ENCODE peak calls at places on chromosome 19, in eight cellular contexts. Z is right lobe of liver, M is Caco-2, V is OCI-LY7, L is cardiac fibroblast, B is transverse colon, U is heart right ventricle, D is osteoblast. J is an unnamed sample.

GRCh38 chr19:48627211-48627864 is 8.0 kb downstream of the SPHK2 start:
- DNase-seq in Z (no peak), M (peak), V (no peak), L (no peak), B (peak), U (no peak), D (peak), J (no peak)

GRCh38 chr19:1799695-1800342 is 12.3 kb downstream of the ATP8B3 start:
- DNase-seq in Z (no peak), M (no peak), V (no peak), L (no peak), B (no peak), U (no peak), D (no peak), J (no peak)

GRCh38 chr19:38049105-38049649 is 142.2 kb downstream of the SIPA1L3 start:
- DNase-seq in Z (no peak), M (no peak), V (peak), L (no peak), B (peak), U (no peak), D (peak), J (no peak)

GRCh38 chr19:20513179-20513934 is 52.2 kb downstream of the ZNF737 start:
- DNase-seq in Z (no peak), M (no peak), V (no peak), L (no peak), B (no peak), U (no peak), D (no peak), J (no peak)

GRCh38 chr19:40444181-40445005 is at the start of gene SERTAD3:
- DNase-seq in Z (peak), M (peak), V (peak), L (peak), B (peak), U (peak), D (peak), J (peak)

GRCh38 chr19:17296278-17296677 is 6.9 kb downstream of the ABHD8 start:
- DNase-seq in Z (no peak), M (no peak), V (no peak), L (no peak), B (no peak), U (no peak), D (peak), J (no peak)

GRCh38 chr19:49125025-49125731 is 5.8 kb downstream of the PPFIA3 start:
- DNase-seq in Z (no peak), M (peak), V (no peak), L (no peak), B (peak), U (no peak), D (peak), J (no peak)

GRCh38 chr19:14718522-14719113 is 28.8 kb downstream of the ZNF333 start:
- DNase-seq in Z (no peak), M (no peak), V (no peak), L (no peak), B (no peak), U (no peak), D (no peak), J (no peak)

GRCh38 chr19:53112286-53112685 is 9.1 kb upstream of the ZNF160 start:
- DNase-seq in Z (no peak), M (no peak), V (no peak), L (no peak), B (no peak), U (no peak), D (peak), J (no peak)

GRCh38 chr19:40613669-40614594 is 12.8 kb downstream of the LTBP4 start:
- DNase-seq in Z (peak), M (peak), V (peak), L (peak), B (peak), U (peak), D (peak), J (no peak)

DNA sequence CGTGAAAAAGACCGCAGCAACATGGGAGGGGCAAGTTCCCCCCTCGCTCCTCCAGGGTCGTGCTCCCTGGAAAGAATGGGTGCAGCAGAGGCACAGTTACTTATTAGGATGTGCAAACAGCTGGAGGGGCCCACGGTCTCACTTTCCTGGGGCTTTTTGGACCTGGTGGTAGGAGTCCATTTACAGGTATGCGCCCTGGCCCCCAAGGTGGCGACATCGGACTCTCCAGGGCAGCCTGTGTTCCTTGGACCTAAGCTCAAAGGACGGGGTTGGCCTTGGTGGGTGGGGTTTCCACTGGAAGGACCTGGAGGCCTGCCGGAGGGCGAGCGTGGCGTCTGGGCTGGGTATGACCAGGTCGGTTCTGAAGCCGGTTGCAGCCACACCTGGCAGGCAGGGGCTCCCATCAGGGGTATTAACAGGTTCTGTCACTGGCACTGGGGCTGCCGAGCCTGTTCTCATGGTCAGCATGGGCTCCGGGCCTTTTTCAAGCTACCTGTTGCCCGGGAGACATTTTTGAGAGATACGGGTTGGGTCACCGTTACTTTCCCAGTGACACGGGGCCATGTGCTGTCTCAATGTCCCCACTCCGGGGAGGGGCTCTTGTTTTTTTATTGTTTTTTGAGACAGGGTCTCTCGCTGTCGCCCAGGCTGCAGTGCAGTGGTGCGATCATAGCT is 5.9 kb downstream of the ZFR2 start:
- DNase-seq in Z (no peak), M (peak), V (no peak), L (no peak), B (no peak), U (no peak), D (peak), J (no peak)
- TF ChIP-seq CTCF in Z (no peak), M (no peak), V (no peak), L (no peak), B (no peak), U (no peak), D (no peak), J (no peak)

GRCh38 chr19:45468803-45469131 is 971 bp downstream of the FOSB start:
- DNase-seq in Z (no peak), M (no peak), V (no peak), L (no peak), B (no peak), U (no peak), D (peak), J (no peak)
- H3K4me3 ChIP-seq in Z (peak), M (peak), V (peak), L (peak), B (peak), U (peak), D (peak), J (peak)

GRCh38 chr19:31354316-31354715 is 5.1 kb upstream of the TSHZ3 start:
- DNase-seq in Z (no peak), M (no peak), V (no peak), L (no peak), B (no peak), U (no peak), D (no peak), J (no peak)

GRCh38 chr19:31354919-31355318 is 5.7 kb upstream of the TSHZ3 start:
- DNase-seq in Z (no peak), M (no peak), V (no peak), L (no peak), B (no peak), U (no peak), D (no peak), J (no peak)

GRCh38 chr19:31357315-31357673 is 8.1 kb upstream of the TSHZ3 start:
- DNase-seq in Z (no peak), M (no peak), V (no peak), L (no peak), B (no peak), U (no peak), D (no peak), J (no peak)

GRCh38 chr19:31355330-31356289 is 6.4 kb upstream of the TSHZ3 start:
- DNase-seq in Z (no peak), M (no peak), V (no peak), L (no peak), B (no peak), U (no peak), D (no peak), J (no peak)

GRCh38 chr19:31356587-31357314 is 7.5 kb upstream of the TSHZ3 start:
- DNase-seq in Z (no peak), M (no peak), V (no peak), L (no peak), B (peak), U (no peak), D (peak), J (no peak)
- TF ChIP-seq CTCF in Z (peak), M (no peak), V (peak), L (peak), B (peak), U (peak), D (peak), J (no peak)

GRCh38 chr19:7441468-7442146 is 47.2 kb downstream of the PEX11G start:
- DNase-seq in Z (no peak), M (no peak), V (no peak), L (no peak), B (no peak), U (no peak), D (no peak), J (no peak)
- H3K4me3 ChIP-seq in Z (no peak), M (no peak), V (no peak), L (no peak), B (no peak), U (no peak), D (no peak), J (no peak)

DNA sequence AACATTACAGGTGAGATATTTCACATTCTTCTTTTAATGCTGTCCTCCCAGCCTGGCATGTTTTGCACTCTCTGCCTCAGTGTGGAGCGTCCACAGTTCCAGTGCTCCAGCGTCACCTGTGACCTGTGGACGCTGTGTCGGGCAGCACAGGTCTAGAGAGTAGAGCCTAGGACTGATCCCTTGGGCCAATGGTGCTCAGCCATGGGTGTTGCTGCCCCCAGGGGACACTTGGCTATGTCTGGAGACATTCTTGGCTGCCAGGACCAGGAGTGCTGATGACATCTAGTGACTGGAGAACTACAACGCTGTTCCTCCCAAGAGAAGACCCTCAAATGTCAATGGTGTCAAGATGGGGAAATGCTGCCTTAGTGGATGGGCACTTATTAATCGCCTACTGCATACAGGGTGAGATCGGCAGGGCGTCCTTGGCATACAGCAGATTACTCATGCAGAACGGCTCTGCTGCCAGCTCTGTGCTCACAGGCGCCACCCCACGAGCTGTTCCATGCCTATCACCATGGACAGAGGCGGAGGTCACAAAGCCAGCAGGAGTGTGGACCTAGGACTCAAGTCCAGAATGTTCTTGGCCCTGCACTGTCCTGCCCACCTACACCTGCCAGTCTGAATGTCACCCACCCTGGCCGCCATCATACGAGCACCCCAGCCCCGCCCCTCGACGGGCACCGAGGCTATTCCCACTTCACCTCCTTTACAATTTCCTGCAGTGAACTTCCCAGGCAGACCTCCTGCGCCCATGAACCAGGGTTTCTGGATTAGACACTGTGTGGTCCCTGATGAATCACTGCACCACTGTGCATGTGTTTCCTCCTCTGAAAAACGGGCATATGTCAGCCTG is 13.9 kb upstream of the MADCAM1 start:
- DNase-seq in Z (no peak), M (no peak), V (no peak), L (no peak), B (no peak), U (no peak), D (peak), J (no peak)
- TF ChIP-seq CTCF in Z (peak), M (no peak), V (no peak), L (peak), B (no peak), U (no peak), D (no peak), J (peak)